ENCODE peak calls at places on chromosomes 16 and 17, in nine cellular contexts. One of them, this sample, is unnamed. For H3K27me3, the result is how much of the 10 kb centered on the place peaks cover.

GRCh38 chr17:44198721-44199552 is 747 bp downstream of the ATXN7L3 start:
- DNase-seq in lower lobe of right lung: peak
- DNase-seq in transverse colon: peak
- DNase-seq in colonic mucosa: peak
- DNase-seq in dorsolateral prefrontal cortex: no peak
- DNase-seq in iPS DF 6.9: no peak
- DNase-seq in upper lobe of right lung: peak
- DNase-seq in SJSA1: peak
- DNase-seq in cardiac muscle cell: peak
- DNase-seq in this sample: peak

GRCh38 chr16:89737341-89738071 is 16.2 kb downstream of the ZNF276 start:
- DNase-seq in cardiac muscle cell: no peak
- DNase-seq in lower lobe of right lung: no peak
- DNase-seq in colonic mucosa: no peak
- DNase-seq in upper lobe of right lung: no peak
- DNase-seq in SJSA1: no peak
- DNase-seq in transverse colon: no peak
- DNase-seq in iPS DF 6.9: no peak
- DNase-seq in dorsolateral prefrontal cortex: no peak
- DNase-seq in this sample: no peak

GRCh38 chr16:24013733-24014645 is 178.2 kb downstream of the PRKCB start:
- DNase-seq in cardiac muscle cell: no peak
- DNase-seq in dorsolateral prefrontal cortex: no peak
- DNase-seq in colonic mucosa: peak
- DNase-seq in transverse colon: peak
- DNase-seq in iPS DF 6.9: no peak
- DNase-seq in lower lobe of right lung: no peak
- DNase-seq in SJSA1: peak
- DNase-seq in upper lobe of right lung: no peak
- DNase-seq in this sample: no peak

GRCh38 chr16:87435399-87436224 is 43.5 kb downstream of the MAP1LC3B start:
- DNase-seq in dorsolateral prefrontal cortex: no peak
- DNase-seq in colonic mucosa: no peak
- DNase-seq in transverse colon: no peak
- DNase-seq in lower lobe of right lung: no peak
- DNase-seq in upper lobe of right lung: no peak
- DNase-seq in cardiac muscle cell: peak
- DNase-seq in iPS DF 6.9: no peak
- DNase-seq in SJSA1: no peak
- DNase-seq in this sample: peak

GRCh38 chr16:53714080-53715050 is 10.4 kb downstream of the FTO start:
- DNase-seq in SJSA1: no peak
- DNase-seq in lower lobe of right lung: no peak
- DNase-seq in colonic mucosa: no peak
- DNase-seq in dorsolateral prefrontal cortex: no peak
- DNase-seq in upper lobe of right lung: no peak
- DNase-seq in cardiac muscle cell: peak
- DNase-seq in iPS DF 6.9: no peak
- DNase-seq in transverse colon: no peak
- DNase-seq in this sample: no peak

GRCh38 chr17:6078370-6078950 is 8.3 kb downstream of the WSCD1 start:
- DNase-seq in transverse colon: no peak
- DNase-seq in cardiac muscle cell: no peak
- DNase-seq in lower lobe of right lung: no peak
- DNase-seq in colonic mucosa: no peak
- DNase-seq in iPS DF 6.9: no peak
- DNase-seq in upper lobe of right lung: no peak
- DNase-seq in SJSA1: no peak
- DNase-seq in dorsolateral prefrontal cortex: no peak
- DNase-seq in this sample: no peak

GRCh38 chr17:38357488-38358123 is 6.0 kb downstream of the SOCS7 start:
- DNase-seq in SJSA1: no peak
- DNase-seq in transverse colon: no peak
- DNase-seq in cardiac muscle cell: no peak
- DNase-seq in dorsolateral prefrontal cortex: no peak
- DNase-seq in upper lobe of right lung: no peak
- DNase-seq in colonic mucosa: no peak
- DNase-seq in lower lobe of right lung: no peak
- DNase-seq in iPS DF 6.9: no peak
- DNase-seq in this sample: no peak

GRCh38 chr17:53950207-53950857 is 127.6 kb downstream of the KIF2B start:
- DNase-seq in upper lobe of right lung: no peak
- DNase-seq in transverse colon: no peak
- DNase-seq in cardiac muscle cell: no peak
- DNase-seq in dorsolateral prefrontal cortex: no peak
- DNase-seq in lower lobe of right lung: no peak
- DNase-seq in colonic mucosa: no peak
- DNase-seq in iPS DF 6.9: peak
- DNase-seq in SJSA1: no peak
- DNase-seq in this sample: no peak

GRCh38 chr16:57260294-57260929 is 15.4 kb downstream of the ARL2BP start:
- DNase-seq in dorsolateral prefrontal cortex: peak
- DNase-seq in colonic mucosa: no peak
- DNase-seq in iPS DF 6.9: no peak
- DNase-seq in lower lobe of right lung: peak
- DNase-seq in SJSA1: peak
- DNase-seq in cardiac muscle cell: peak
- DNase-seq in transverse colon: peak
- DNase-seq in upper lobe of right lung: peak
- DNase-seq in this sample: no peak

GRCh38 chr16:6081320-6081976 is 983.9 kb upstream of the EEF2KMT start:
- DNase-seq in SJSA1: no peak
- DNase-seq in transverse colon: peak
- DNase-seq in upper lobe of right lung: no peak
- DNase-seq in iPS DF 6.9: peak
- DNase-seq in colonic mucosa: peak
- DNase-seq in lower lobe of right lung: no peak
- DNase-seq in dorsolateral prefrontal cortex: no peak
- DNase-seq in cardiac muscle cell: no peak
- DNase-seq in this sample: peak

GRCh38 chr16:102060-102855 is 24.2 kb downstream of the MPG start:
- DNase-seq in SJSA1: no peak
- DNase-seq in dorsolateral prefrontal cortex: no peak
- DNase-seq in upper lobe of right lung: no peak
- DNase-seq in cardiac muscle cell: peak
- DNase-seq in iPS DF 6.9: no peak
- DNase-seq in transverse colon: no peak
- DNase-seq in lower lobe of right lung: no peak
- DNase-seq in colonic mucosa: no peak
- DNase-seq in this sample: peak

GRCh38 chr17:1007310-1008007 is 10.5 kb downstream of the TIMM22 start:
- DNase-seq in dorsolateral prefrontal cortex: no peak
- DNase-seq in cardiac muscle cell: no peak
- DNase-seq in transverse colon: no peak
- DNase-seq in lower lobe of right lung: no peak
- DNase-seq in colonic mucosa: no peak
- DNase-seq in SJSA1: no peak
- DNase-seq in iPS DF 6.9: no peak
- DNase-seq in upper lobe of right lung: no peak
- DNase-seq in this sample: no peak

GRCh38 chr17:58352018-58352842 is at the start of gene SUPT4H1:
- DNase-seq in dorsolateral prefrontal cortex: peak
- DNase-seq in lower lobe of right lung: peak
- DNase-seq in upper lobe of right lung: peak
- DNase-seq in transverse colon: peak
- DNase-seq in cardiac muscle cell: peak
- DNase-seq in colonic mucosa: peak
- DNase-seq in iPS DF 6.9: no peak
- DNase-seq in SJSA1: peak
- DNase-seq in this sample: peak

GRCh38 chr16:11306997-11307638 is 26.0 kb upstream of the PRM1 start:
- DNase-seq in cardiac muscle cell: no peak
- DNase-seq in lower lobe of right lung: no peak
- DNase-seq in colonic mucosa: no peak
- DNase-seq in SJSA1: no peak
- DNase-seq in transverse colon: no peak
- DNase-seq in iPS DF 6.9: no peak
- DNase-seq in dorsolateral prefrontal cortex: no peak
- DNase-seq in upper lobe of right lung: no peak
- DNase-seq in this sample: no peak

GRCh38 chr16:23944381-23944780 is 108.6 kb downstream of the PRKCB start:
- DNase-seq in transverse colon: no peak
- DNase-seq in cardiac muscle cell: no peak
- DNase-seq in lower lobe of right lung: no peak
- DNase-seq in upper lobe of right lung: no peak
- DNase-seq in SJSA1: no peak
- DNase-seq in colonic mucosa: no peak
- DNase-seq in dorsolateral prefrontal cortex: no peak
- DNase-seq in iPS DF 6.9: no peak
- DNase-seq in this sample: no peak

GRCh38 chr17:73325527-73325842 is 13.7 kb upstream of the CDC42EP4 start:
- DNase-seq in dorsolateral prefrontal cortex: no peak
- DNase-seq in cardiac muscle cell: peak
- DNase-seq in lower lobe of right lung: no peak
- DNase-seq in transverse colon: no peak
- DNase-seq in colonic mucosa: no peak
- DNase-seq in upper lobe of right lung: no peak
- DNase-seq in SJSA1: no peak
- DNase-seq in iPS DF 6.9: no peak
- DNase-seq in this sample: no peak

GRCh38 chr17:18040287-18040858 is 1.2 kb downstream of the GID4 start:
- DNase-seq in upper lobe of right lung: no peak
- DNase-seq in transverse colon: no peak
- DNase-seq in colonic mucosa: no peak
- DNase-seq in iPS DF 6.9: no peak
- DNase-seq in SJSA1: no peak
- DNase-seq in dorsolateral prefrontal cortex: no peak
- DNase-seq in cardiac muscle cell: no peak
- DNase-seq in lower lobe of right lung: no peak
- DNase-seq in this sample: no peak

GRCh38 chr17:41617136-41617535 is 4.6 kb upstream of the KRT16 start:
- DNase-seq in transverse colon: no peak
- DNase-seq in lower lobe of right lung: no peak
- DNase-seq in SJSA1: no peak
- DNase-seq in upper lobe of right lung: peak
- DNase-seq in iPS DF 6.9: no peak
- DNase-seq in dorsolateral prefrontal cortex: no peak
- DNase-seq in colonic mucosa: no peak
- DNase-seq in cardiac muscle cell: no peak
- DNase-seq in this sample: no peak

DNA sequence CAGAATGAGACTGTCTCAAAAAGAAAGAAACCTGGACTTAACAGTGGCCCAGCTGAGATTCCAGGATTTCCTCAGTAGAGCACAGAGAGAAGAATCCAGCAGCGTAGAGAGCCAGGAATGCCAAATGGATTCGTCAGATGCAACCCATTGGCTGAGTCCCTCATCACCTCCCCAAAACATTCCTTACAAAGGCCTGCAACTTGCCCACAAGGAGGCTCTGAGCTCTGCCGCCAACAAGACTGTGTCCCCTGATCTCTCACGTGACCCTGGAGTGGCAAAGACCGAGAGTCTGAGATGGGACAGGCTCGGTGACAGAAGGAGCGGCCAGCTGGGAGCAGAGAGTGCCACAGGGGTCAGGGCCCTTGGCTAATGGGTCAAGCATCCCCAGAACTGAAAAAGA is 6.9 kb upstream of the CHMP6 start:
- DNase-seq in upper lobe of right lung: no peak
- DNase-seq in transverse colon: no peak
- DNase-seq in SJSA1: peak
- DNase-seq in cardiac muscle cell: peak
- DNase-seq in lower lobe of right lung: no peak
- DNase-seq in dorsolateral prefrontal cortex: no peak
- DNase-seq in colonic mucosa: no peak
- DNase-seq in iPS DF 6.9: peak
- DNase-seq in this sample: no peak
- H3K27ac ChIP-seq in upper lobe of right lung: no peak
- H3K27ac ChIP-seq in transverse colon: peak
- H3K27ac ChIP-seq in SJSA1: peak
- H3K27ac ChIP-seq in cardiac muscle cell: no peak
- H3K27ac ChIP-seq in lower lobe of right lung: peak
- H3K27ac ChIP-seq in dorsolateral prefrontal cortex: no peak
- H3K27ac ChIP-seq in colonic mucosa: no peak
- H3K27ac ChIP-seq in iPS DF 6.9: no peak
- H3K27ac ChIP-seq in this sample: no peak

DNA sequence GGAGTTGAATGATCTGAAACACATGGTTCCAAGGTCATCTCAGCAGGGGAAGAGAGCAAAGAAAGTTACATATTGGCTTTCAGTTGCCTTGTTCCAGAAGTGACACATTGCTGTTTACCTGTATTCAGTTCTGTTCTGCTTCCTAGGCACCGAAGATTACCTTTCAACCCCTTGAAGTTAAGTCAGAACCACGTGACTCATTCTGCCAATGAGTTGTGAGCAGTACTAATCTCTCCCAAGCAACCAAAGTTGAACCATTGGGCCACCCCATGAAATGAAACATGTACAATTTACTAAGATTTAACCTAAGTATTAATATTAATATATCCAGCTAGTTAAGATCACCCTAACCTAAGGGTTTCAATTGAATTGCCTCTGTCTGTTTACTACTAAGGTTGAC is 439.2 kb upstream of the MAF start:
- DNase-seq in upper lobe of right lung: no peak
- DNase-seq in lower lobe of right lung: no peak
- DNase-seq in SJSA1: no peak
- DNase-seq in transverse colon: no peak
- DNase-seq in iPS DF 6.9: no peak
- DNase-seq in colonic mucosa: no peak
- DNase-seq in dorsolateral prefrontal cortex: no peak
- DNase-seq in cardiac muscle cell: no peak
- DNase-seq in this sample: no peak
- H3K27me3 ChIP-seq in upper lobe of right lung: under half
- H3K27me3 ChIP-seq in lower lobe of right lung: under half
- H3K27me3 ChIP-seq in SJSA1: under half
- H3K27me3 ChIP-seq in transverse colon: under half
- H3K27me3 ChIP-seq in iPS DF 6.9: under half
- H3K27me3 ChIP-seq in colonic mucosa: under half
- H3K27me3 ChIP-seq in dorsolateral prefrontal cortex: under half
- H3K27me3 ChIP-seq in cardiac muscle cell: half or more
- H3K27me3 ChIP-seq in this sample: under half

DNA sequence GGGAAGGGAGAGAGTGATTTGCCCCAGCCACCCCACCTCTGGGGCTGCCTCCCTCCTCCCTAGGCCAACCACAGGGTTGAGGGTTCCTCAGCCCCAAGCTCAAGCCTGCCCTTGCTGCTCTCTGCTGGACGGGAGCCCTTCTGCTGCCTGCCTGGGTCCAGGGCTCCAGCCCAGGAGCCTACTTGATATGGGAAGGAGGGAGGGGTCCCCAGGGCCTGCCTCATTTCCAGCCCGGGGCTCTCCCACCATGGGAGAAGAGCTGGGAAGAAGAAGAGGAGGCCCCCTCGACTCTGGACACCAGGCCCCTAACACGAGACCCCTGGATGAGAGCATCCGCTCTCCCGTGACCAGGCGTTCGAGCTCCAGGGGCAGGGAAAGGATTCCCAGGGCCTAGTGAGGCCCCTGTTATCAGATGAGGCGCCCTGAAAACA is 726 bp downstream of the SLC16A5 start:
- DNase-seq in cardiac muscle cell: no peak
- DNase-seq in upper lobe of right lung: no peak
- DNase-seq in colonic mucosa: no peak
- DNase-seq in dorsolateral prefrontal cortex: no peak
- DNase-seq in iPS DF 6.9: no peak
- DNase-seq in transverse colon: peak
- DNase-seq in lower lobe of right lung: no peak
- DNase-seq in SJSA1: no peak
- DNase-seq in this sample: no peak
- H3K27ac ChIP-seq in cardiac muscle cell: peak
- H3K27ac ChIP-seq in upper lobe of right lung: peak
- H3K27ac ChIP-seq in colonic mucosa: peak
- H3K27ac ChIP-seq in dorsolateral prefrontal cortex: no peak
- H3K27ac ChIP-seq in iPS DF 6.9: no peak
- H3K27ac ChIP-seq in transverse colon: peak
- H3K27ac ChIP-seq in lower lobe of right lung: peak
- H3K27ac ChIP-seq in SJSA1: no peak
- H3K27ac ChIP-seq in this sample: peak

GRCh38 chr16:54921229-54921824 is 9.3 kb upstream of the IRX5 start:
- DNase-seq in dorsolateral prefrontal cortex: no peak
- DNase-seq in cardiac muscle cell: peak
- DNase-seq in upper lobe of right lung: no peak
- DNase-seq in colonic mucosa: no peak
- DNase-seq in SJSA1: no peak
- DNase-seq in iPS DF 6.9: no peak
- DNase-seq in lower lobe of right lung: no peak
- DNase-seq in transverse colon: no peak
- DNase-seq in this sample: no peak
- H3K27me3 ChIP-seq in dorsolateral prefrontal cortex: half or more
- H3K27me3 ChIP-seq in cardiac muscle cell: under half
- H3K27me3 ChIP-seq in upper lobe of right lung: under half
- H3K27me3 ChIP-seq in colonic mucosa: under half
- H3K27me3 ChIP-seq in SJSA1: under half
- H3K27me3 ChIP-seq in iPS DF 6.9: under half
- H3K27me3 ChIP-seq in lower lobe of right lung: under half
- H3K27me3 ChIP-seq in transverse colon: half or more
- H3K27me3 ChIP-seq in this sample: under half